ENCODE peak calls at places on chromosome 12, in six cellular contexts. D, P, H, K, N and Z are unnamed samples.

GRCh38 chr12:54415223-54415929 is 3.7 kb downstream of the ITGA5 start:
- DNase-seq in D (peak; percentile 75), P (no peak), H (no peak), K (no peak), N (no peak), Z (no peak)

GRCh38 chr12:94208433-94208921 is 60.1 kb downstream of the PLXNC1 start:
- DNase-seq in D (no peak), P (no peak), H (no peak), K (no peak), N (no peak), Z (no peak)

GRCh38 chr12:130448044-130448821 is 110.5 kb downstream of the PIWIL1 start:
- DNase-seq in D (no peak), P (no peak), H (no peak), K (no peak), N (no peak), Z (no peak)

GRCh38 chr12:91627225-91627624 is 444.6 kb upstream of the DCN start:
- DNase-seq in D (no peak), P (no peak), H (no peak), K (no peak), N (no peak), Z (no peak)

GRCh38 chr12:53096089-53096741 is 1.3 kb upstream of the IGFBP6 start:
- DNase-seq in D (no peak), P (peak; percentile 34), H (no peak), K (no peak), N (no peak), Z (no peak)

GRCh38 chr12:92144045-92144630 is 1.5 kb downstream of the BTG1 start:
- DNase-seq in D (peak; percentile 45), P (peak; percentile 74), H (peak; percentile 84), K (peak; percentile 84), N (peak; percentile 57), Z (peak; percentile 67)

GRCh38 chr12:92593734-92594402 is 108.9 kb upstream of the PLEKHG7 start:
- DNase-seq in D (peak; percentile 56), P (peak; percentile 81), H (no peak), K (peak; percentile 77), N (peak; percentile 82), Z (peak; percentile 67)

GRCh38 chr12:58969227-58969626 is 48.9 kb upstream of the LRIG3 start:
- DNase-seq in D (no peak), P (no peak), H (no peak), K (no peak), N (no peak), Z (no peak)

GRCh38 chr12:127531561-127531960 is 735.4 kb upstream of the TMEM132C start:
- DNase-seq in D (no peak), P (no peak), H (no peak), K (no peak), N (no peak), Z (no peak)

GRCh38 chr12:54404061-54405004 is 14.7 kb downstream of the ITGA5 start:
- DNase-seq in D (no peak), P (peak; percentile 44), H (peak; percentile 80), K (peak; percentile 25), N (peak; percentile 50), Z (no peak)

GRCh38 chr12:70243510-70244331 is 488 bp downstream of the CNOT2 start:
- DNase-seq in D (peak; percentile 75), P (peak; percentile 84), H (peak; percentile 67), K (peak; percentile 63), N (peak; percentile 69), Z (peak; percentile 89)

GRCh38 chr12:88417531-88417930 is 162.7 kb downstream of the KITLG start:
- DNase-seq in D (no peak), P (no peak), H (no peak), K (no peak), N (no peak), Z (no peak)

GRCh38 chr12:67414011-67414715 is 145.0 kb downstream of the CAND1 start:
- DNase-seq in D (no peak), P (no peak), H (no peak), K (no peak), N (no peak), Z (no peak)

GRCh38 chr12:401235-402126 is at the start of gene CCDC77:
- DNase-seq in D (peak; percentile 87), P (peak; percentile 98), H (peak; percentile 93), K (peak; percentile 96), N (peak; percentile 90), Z (peak; percentile 93)

GRCh38 chr12:1282670-1283361 is 291.8 kb downstream of the ERC1 start:
- DNase-seq in D (no peak), P (no peak), H (no peak), K (no peak), N (no peak), Z (no peak)

GRCh38 chr12:67263416-67263960 is 5.7 kb upstream of the CAND1 start:
- DNase-seq in D (no peak), P (no peak), H (no peak), K (no peak), N (no peak), Z (no peak)

GRCh38 chr12:124456133-124456651 is 111.2 kb downstream of the NCOR2 start:
- DNase-seq in D (no peak), P (no peak), H (no peak), K (no peak), N (no peak), Z (no peak)
- H3K27ac ChIP-seq in D (no peak overlapping the region), P (no peak overlapping the region), H (no peak overlapping the region), K (no peak overlapping the region), N (peak overlapping the region; percentile 85), Z (no peak overlapping the region)

GRCh38 chr12:46187023-46187422 is 81.8 kb downstream of the SLC38A1 start:
- DNase-seq in D (peak; percentile 54), P (no peak), H (no peak), K (peak; percentile 28), N (no peak), Z (no peak)
- H3K27ac ChIP-seq in D (no peak overlapping the region), P (no peak overlapping the region), H (no peak overlapping the region), K (no peak overlapping the region), N (no peak overlapping the region), Z (no peak overlapping the region)

DNA sequence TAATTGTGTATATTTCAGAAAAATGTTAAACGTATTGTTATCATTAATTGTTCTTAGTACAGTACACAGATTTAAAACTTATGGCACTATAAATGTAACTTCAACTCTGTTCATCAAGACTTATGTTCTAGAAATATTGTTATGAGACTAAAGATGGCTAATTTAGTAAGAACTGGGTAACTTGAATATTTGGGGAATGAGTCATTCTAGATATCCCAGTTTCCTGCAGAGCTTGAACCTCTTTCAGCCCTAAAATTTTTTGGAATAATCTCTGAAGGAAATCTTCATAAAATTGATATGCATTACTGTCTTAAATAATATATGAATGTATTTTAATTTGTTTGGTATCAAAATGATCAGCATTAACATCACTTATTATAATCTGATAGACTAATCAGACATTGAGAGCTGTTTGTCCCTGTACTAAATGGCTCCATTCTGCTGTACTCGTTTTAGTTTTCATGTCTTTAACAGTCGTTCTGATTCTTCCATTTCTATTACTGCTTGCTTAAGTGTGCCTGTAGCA is 87.1 kb downstream of the VEZT start:
- DNase-seq in D (no peak), P (peak; percentile 11), H (no peak), K (no peak), N (no peak), Z (no peak)
- H3K27ac ChIP-seq in D (no peak overlapping the region), P (no peak overlapping the region), H (no peak overlapping the region), K (no peak overlapping the region), N (no peak overlapping the region), Z (no peak overlapping the region)

GRCh38 chr12:15688202-15688736 is 100.9 kb downstream of the EPS8 start:
- DNase-seq in D (peak; percentile 45), P (no peak), H (no peak), K (peak; percentile 13), N (no peak), Z (peak; percentile 77)

GRCh38 chr12:15687583-15687982 is 101.6 kb downstream of the EPS8 start:
- DNase-seq in D (no peak), P (no peak), H (no peak), K (no peak), N (no peak), Z (no peak)

GRCh38 chr12:15689751-15690191 is 99.4 kb downstream of the EPS8 start:
- DNase-seq in D (no peak), P (no peak), H (no peak), K (peak; percentile 88), N (no peak), Z (no peak)

GRCh38 chr12:15690320-15690719 is 98.9 kb downstream of the EPS8 start:
- DNase-seq in D (no peak), P (no peak), H (no peak), K (no peak), N (no peak), Z (no peak)

GRCh38 chr12:15688838-15689237 is 100.3 kb downstream of the EPS8 start:
- DNase-seq in D (no peak), P (peak; percentile 25), H (no peak), K (no peak), N (no peak), Z (no peak)
- H3K27ac ChIP-seq in D (no peak overlapping the region), P (no peak overlapping the region), H (peak overlapping the region; percentile 7), K (peak overlapping the region; percentile 77), N (no peak overlapping the region), Z (peak overlapping the region; percentile 43)

GRCh38 chr12:111437816-111438454 is 32.2 kb downstream of the SH2B3 start:
- DNase-seq in D (peak; percentile 66), P (no peak), H (no peak), K (no peak), N (no peak), Z (no peak)
- H3K27ac ChIP-seq in D (peak overlapping the region; percentile 46), P (no peak overlapping the region), H (no peak overlapping the region), K (peak overlapping the region; percentile 43), N (peak overlapping the region; percentile 100), Z (peak overlapping the region; percentile 58)

DNA sequence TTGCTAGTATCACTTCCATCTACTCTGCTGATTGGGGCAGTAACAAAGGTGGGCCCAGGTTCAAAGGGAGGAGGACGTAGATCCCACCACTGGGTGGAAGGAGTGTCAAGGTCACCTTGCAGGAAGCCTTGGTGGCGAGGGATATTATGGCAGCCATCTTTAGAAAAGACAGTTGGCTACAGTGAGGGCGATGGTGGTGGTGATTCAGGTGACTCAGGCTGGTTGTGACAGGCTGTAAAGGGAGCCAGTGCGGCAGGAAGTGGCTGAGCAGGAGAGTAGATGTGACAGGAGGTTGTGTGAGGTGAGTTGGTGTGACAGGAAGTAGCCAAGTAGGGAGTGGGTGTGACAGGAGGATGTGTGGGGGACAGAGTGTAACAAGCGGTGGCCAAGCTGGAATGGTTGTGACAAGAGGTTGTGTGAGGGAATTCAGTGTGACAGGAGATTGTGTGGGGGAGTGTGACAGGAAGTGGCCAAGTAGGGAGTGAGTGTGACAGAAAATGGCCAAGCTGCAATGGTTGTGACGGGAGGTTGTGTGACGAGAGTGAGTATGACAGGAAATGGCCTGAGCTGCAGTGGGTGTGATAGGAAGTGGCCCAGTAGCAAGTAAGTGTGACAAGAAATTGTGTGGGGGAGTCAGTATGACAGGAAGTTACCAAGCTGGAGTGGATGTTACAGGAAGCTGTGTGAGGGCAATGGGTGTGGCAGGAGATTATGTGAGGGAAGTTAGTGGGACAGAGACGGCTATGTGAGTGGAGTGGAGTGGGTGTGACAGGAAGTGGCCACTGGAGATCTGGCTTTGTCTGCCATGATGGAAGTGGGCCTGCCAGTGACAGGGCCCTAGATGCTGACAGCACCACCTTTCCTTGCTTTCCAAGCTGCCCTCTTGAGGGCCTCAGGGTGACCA is 136.5 kb upstream of the MYL2 start:
- DNase-seq in D (no peak), P (no peak), H (no peak), K (peak; percentile 51), N (peak; percentile 18), Z (no peak)
- H3K27ac ChIP-seq in D (no peak overlapping the region), P (no peak overlapping the region), H (no peak overlapping the region), K (peak overlapping the region; percentile 64), N (peak overlapping the region; percentile 55), Z (peak overlapping the region; percentile 36)

DNA sequence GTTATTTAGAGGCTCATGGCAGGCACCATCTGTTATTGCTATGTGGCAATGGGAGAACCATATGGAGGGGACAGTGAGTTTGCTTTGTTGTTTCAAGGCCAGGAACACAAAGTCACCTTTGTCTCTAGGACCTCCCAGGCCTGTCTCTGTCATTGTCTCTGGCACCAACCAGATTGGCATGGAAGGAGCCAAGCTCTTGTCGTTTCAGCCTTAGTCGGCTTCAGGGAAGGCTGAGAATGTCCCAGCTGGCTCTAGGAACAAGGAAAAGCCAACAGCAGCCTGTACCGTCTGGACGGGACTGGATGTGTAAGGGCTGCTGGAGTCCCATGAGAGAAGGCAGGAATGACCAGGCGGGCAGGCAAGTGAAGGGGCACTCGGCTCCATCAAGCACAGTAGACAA is 29.2 kb downstream of the RPH3A start:
- DNase-seq in D (no peak), P (no peak), H (no peak), K (no peak), N (no peak), Z (no peak)
- H3K27ac ChIP-seq in D (no peak overlapping the region), P (no peak overlapping the region), H (no peak overlapping the region), K (no peak overlapping the region), N (no peak overlapping the region), Z (no peak overlapping the region)